ENCODE peak calls at places on chromosomes 11 and 22, in four cellular contexts. Z is brain microvascular endothelial cell, D is fibroblast of the aortic adventitia, A is fibroblast of villous mesenchyme. M is an unnamed sample.

GRCh38 chr11:75508051-75508561 is 17.6 kb downstream of the GDPD5 start:
- DNase-seq in Z (no peak), D (no peak), A (no peak), M (no peak)

GRCh38 chr11:86069408-86070086 is 663 bp upstream of the PICALM start:
- DNase-seq in Z (peak; percentile 94), D (peak; percentile 97), A (peak; percentile 88), M (peak; percentile 88)

GRCh38 chr11:808427-809286 is 1.1 kb upstream of the RPLP2 start:
- DNase-seq in Z (no peak), D (no peak), A (peak; percentile 27), M (no peak)

GRCh38 chr11:2934611-2935239 is 5.5 kb upstream of the PHLDA2 start:
- DNase-seq in Z (no peak), D (no peak), A (no peak), M (no peak)

GRCh38 chr22:37905534-37906363 is at the start of gene MICALL1:
- DNase-seq in Z (peak; percentile 37), D (peak; percentile 56), A (peak; percentile 73), M (no peak)

GRCh38 chr22:36235585-36235984 is 3.7 kb downstream of the APOL2 start:
- DNase-seq in Z (no peak), D (no peak), A (no peak), M (no peak)

GRCh38 chr11:96875772-96876171 is 486.0 kb downstream of the JRKL start:
- DNase-seq in Z (no peak), D (no peak), A (no peak), M (no peak)

GRCh38 chr11:57237204-57237681 is at the start of gene APLNR:
- DNase-seq in Z (no peak), D (no peak), A (no peak), M (no peak)

GRCh38 chr11:47986219-47986618 is 5.9 kb downstream of the PTPRJ start:
- DNase-seq in Z (no peak), D (no peak), A (no peak), M (no peak)

GRCh38 chr22:29072979-29073617 is at the start of gene KREMEN1:
- DNase-seq in Z (no peak), D (no peak), A (no peak), M (no peak)

GRCh38 chr22:48141301-48141700 is 1378.9 kb downstream of the TBC1D22A start:
- DNase-seq in Z (no peak), D (no peak), A (no peak), M (no peak)

GRCh38 chr22:49623715-49624114 is 204.0 kb downstream of the BRD1 start:
- DNase-seq in Z (no peak), D (no peak), A (no peak), M (no peak)

GRCh38 chr22:47357086-47357485 is 594.6 kb downstream of the TBC1D22A start:
- DNase-seq in Z (no peak), D (no peak), A (no peak), M (no peak)

GRCh38 chr11:133956650-133957633 is at the start of gene IGSF9B:
- DNase-seq in Z (peak; percentile 30), D (peak; percentile 48), A (peak; percentile 49), M (no peak)

GRCh38 chr11:111557425-111558111 is 17.0 kb downstream of the LAYN start:
- DNase-seq in Z (peak; percentile 90), D (peak; percentile 97), A (peak; percentile 89), M (peak; percentile 92)

GRCh38 chr11:118893662-118894061 is 10.0 kb downstream of the CXCR5 start:
- DNase-seq in Z (no peak), D (no peak), A (no peak), M (no peak)

GRCh38 chr11:7688238-7688826 is 15.0 kb upstream of the CYB5R2 start:
- DNase-seq in Z (no peak), D (peak; percentile 57), A (peak; percentile 48), M (no peak)

DNA sequence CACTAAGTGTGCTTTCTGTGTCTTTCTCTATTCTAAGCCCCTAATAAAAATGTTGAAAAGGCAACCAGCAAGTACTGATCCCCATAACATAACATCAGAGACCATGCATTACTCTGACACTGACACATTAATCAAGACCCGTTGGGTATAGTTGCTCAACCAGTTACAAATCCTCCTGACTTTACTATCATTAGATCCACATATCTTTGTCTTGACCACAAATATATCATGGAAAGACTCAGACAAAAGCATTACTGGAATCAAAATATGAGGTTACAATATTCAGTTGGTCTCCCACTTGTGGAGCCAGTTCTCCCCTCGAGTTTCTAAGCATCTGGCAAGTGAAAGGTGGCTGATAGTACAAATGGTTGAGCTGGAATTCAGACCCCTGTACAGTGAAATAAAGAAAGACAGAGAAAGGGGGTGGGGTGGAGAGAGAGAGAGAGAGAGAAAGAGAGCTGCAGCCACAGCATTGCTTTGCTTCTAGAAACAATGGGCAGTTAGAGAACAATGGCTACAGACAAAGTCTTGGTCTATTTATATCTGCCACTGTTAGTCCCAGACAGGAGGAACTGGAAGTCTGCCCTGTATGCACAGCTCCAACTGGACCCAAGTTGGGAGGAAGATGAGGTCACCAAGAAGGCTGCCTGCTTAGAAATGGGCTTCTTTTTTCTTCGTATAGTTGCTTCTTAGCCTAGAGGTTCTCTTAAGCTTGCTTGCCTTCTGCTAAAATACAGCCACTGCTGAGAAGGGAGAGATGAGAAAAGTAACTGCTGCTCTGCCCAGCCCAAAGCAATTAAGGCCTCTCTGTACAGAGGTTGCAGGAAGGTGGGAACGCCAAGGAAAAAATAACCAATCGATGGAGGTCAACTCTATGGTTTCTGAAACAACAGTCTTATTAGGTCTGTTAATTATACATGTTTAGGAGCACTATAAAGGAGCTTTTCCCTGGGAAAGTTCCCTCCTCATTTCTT is 85.5 kb downstream of the ETS1 start:
- DNase-seq in Z (peak; percentile 80), D (peak; percentile 97), A (peak; percentile 88), M (no peak)
- H3K4me3 ChIP-seq in Z (no peak overlapping the region), D (peak overlapping the region; percentile 29), A (no peak overlapping the region), M (no peak overlapping the region)

GRCh38 chr22:33564683-33565082 is 355.6 kb downstream of the LARGE1 start:
- DNase-seq in Z (no peak), D (no peak), A (no peak), M (no peak)
- TF ChIP-seq CTCF in Z (no peak), D (no peak), A (no peak), M (no peak)

GRCh38 chr11:117426297-117426685 is 98.6 kb downstream of the CEP164 start:
- DNase-seq in Z (peak; percentile 20), D (peak; percentile 50), A (peak; percentile 42), M (no peak)

GRCh38 chr11:117428856-117429229 is 101.2 kb downstream of the CEP164 start:
- DNase-seq in Z (no peak), D (no peak), A (no peak), M (no peak)

GRCh38 chr11:117426941-117427340 is 99.3 kb downstream of the CEP164 start:
- DNase-seq in Z (no peak), D (no peak), A (no peak), M (no peak)

GRCh38 chr11:117428186-117428855 is 100.7 kb downstream of the CEP164 start:
- DNase-seq in Z (no peak), D (no peak), A (no peak), M (no peak)

GRCh38 chr11:117427356-117427874 is 99.8 kb downstream of the CEP164 start:
- DNase-seq in Z (no peak), D (no peak), A (no peak), M (no peak)
- H3K4me3 ChIP-seq in Z (no peak overlapping the region), D (no peak overlapping the region), A (no peak overlapping the region), M (no peak overlapping the region)

GRCh38 chr11:66686801-66687750 is 9.4 kb upstream of the RBM4B start:
- DNase-seq in Z (no peak), D (no peak), A (no peak), M (no peak)
- TF ChIP-seq CTCF in Z (no peak), D (no peak), A (no peak), M (no peak)

GRCh38 chr11:19714387-19715363 is 2.0 kb downstream of the NAV2 start:
- DNase-seq in Z (peak; percentile 51), D (peak; percentile 94), A (peak; percentile 10), M (no peak)
- H3K4me3 ChIP-seq in Z (peak overlapping the region; percentile 80), D (peak overlapping the region; percentile 92), A (peak overlapping the region; percentile 69), M (peak overlapping the region; percentile 69)

GRCh38 chr11:66265531-66266377 is 2.7 kb upstream of the RAB1B start:
- DNase-seq in Z (no peak), D (no peak), A (no peak), M (no peak)

GRCh38 chr11:66266378-66267038 is 1.9 kb upstream of the RAB1B start:
- DNase-seq in Z (no peak), D (no peak), A (no peak), M (no peak)

GRCh38 chr11:66263785-66264184 is 4.7 kb upstream of the RAB1B start:
- DNase-seq in Z (no peak), D (no peak), A (no peak), M (no peak)

GRCh38 chr11:66264383-66264782 is 4.1 kb upstream of the RAB1B start:
- DNase-seq in Z (no peak), D (no peak), A (no peak), M (no peak)

DNA sequence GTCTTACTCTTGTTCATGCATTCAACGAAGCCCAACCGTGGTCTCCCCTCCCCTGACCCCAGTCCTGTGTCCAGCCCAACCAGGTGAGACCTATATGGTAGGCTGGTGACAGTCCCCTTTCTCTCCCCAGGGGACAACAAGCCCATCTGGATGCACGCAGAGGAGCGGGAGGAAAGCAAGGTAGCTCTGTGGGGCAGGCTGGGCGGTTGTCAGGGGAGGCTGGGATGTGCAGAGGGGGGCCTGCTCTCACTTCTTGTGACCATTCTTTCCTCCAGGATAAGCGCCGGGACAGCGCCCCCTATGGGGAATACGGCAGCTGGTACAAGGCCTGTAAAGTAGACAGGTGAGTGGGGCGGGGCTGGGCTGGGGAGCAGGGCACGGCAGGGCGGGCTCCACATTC is 3.5 kb upstream of the RAB1B start:
- DNase-seq in Z (no peak), D (no peak), A (no peak), M (no peak)
- TF ChIP-seq CTCF in Z (peak; percentile 65), D (peak; percentile 43), A (no peak), M (peak; percentile 40)

M was measured in AG09309.